ENCODE peak calls at places on chromosomes 11 and 22, in ten cellular contexts. Z, F, M, C, S, A, K, R, D and W are unnamed samples.

GRCh38 chr11:59158206-59159068 is 13.5 kb upstream of the DTX4 start:
- DNase-seq in Z (no peak), F (peak), M (peak), C (peak), S (no peak), A (peak), K (peak), R (no peak), D (no peak), W (peak)

GRCh38 chr22:46036558-46037408 is 59.8 kb upstream of the WNT7B start:
- DNase-seq in Z (no peak), F (no peak), M (peak), C (no peak), S (no peak), A (peak), K (no peak), R (no peak), D (no peak), W (peak)

GRCh38 chr11:76339217-76339616 is 41.7 kb downstream of the THAP12 start:
- DNase-seq in Z (no peak), F (no peak), M (no peak), C (no peak), S (no peak), A (no peak), K (peak), R (no peak), D (no peak), W (peak)

GRCh38 chr11:62880803-62881578 is at the start of gene SLC3A2:
- DNase-seq in Z (peak), F (peak), M (peak), C (peak), S (peak), A (peak), K (peak), R (no peak), D (no peak), W (peak)

GRCh38 chr11:132439711-132440300 is 1069.4 kb downstream of the NTM start:
- DNase-seq in Z (no peak), F (no peak), M (no peak), C (no peak), S (no peak), A (no peak), K (no peak), R (no peak), D (no peak), W (no peak)

GRCh38 chr11:121031167-121031566 is 7.3 kb downstream of the TBCEL start:
- DNase-seq in Z (no peak), F (no peak), M (no peak), C (no peak), S (no peak), A (no peak), K (no peak), R (no peak), D (no peak), W (no peak)

GRCh38 chr22:30882974-30883533 is 85.5 kb downstream of the MORC2 start:
- DNase-seq in Z (no peak), F (no peak), M (no peak), C (no peak), S (no peak), A (no peak), K (no peak), R (no peak), D (no peak), W (no peak)

GRCh38 chr11:32101791-32102190 is 10.9 kb downstream of the RCN1 start:
- DNase-seq in Z (no peak), F (no peak), M (no peak), C (no peak), S (no peak), A (no peak), K (no peak), R (no peak), D (no peak), W (no peak)

GRCh38 chr11:133950874-133951483 is 5.8 kb downstream of the IGSF9B start:
- DNase-seq in Z (no peak), F (no peak), M (no peak), C (no peak), S (no peak), A (no peak), K (peak), R (no peak), D (no peak), W (no peak)

GRCh38 chr11:63599211-63600122 is 14.8 kb downstream of the PLAAT3 start:
- DNase-seq in Z (no peak), F (peak), M (peak), C (no peak), S (no peak), A (no peak), K (no peak), R (no peak), D (no peak), W (no peak)

GRCh38 chr11:125072210-125072960 is 9.3 kb downstream of the SLC37A2 start:
- DNase-seq in Z (no peak), F (peak), M (no peak), C (no peak), S (no peak), A (no peak), K (no peak), R (no peak), D (no peak), W (peak)

GRCh38 chr11:30406978-30407762 is 84.3 kb downstream of the ARL14EP start:
- DNase-seq in Z (no peak), F (no peak), M (peak), C (no peak), S (no peak), A (no peak), K (no peak), R (no peak), D (no peak), W (no peak)

GRCh38 chr22:25120093-25120561 is 79.5 kb upstream of the CRYBB3 start:
- DNase-seq in Z (no peak), F (peak), M (peak), C (no peak), S (no peak), A (no peak), K (peak), R (no peak), D (no peak), W (no peak)

GRCh38 chr11:119752324-119752723 is 23.3 kb upstream of the NECTIN1 start:
- DNase-seq in Z (no peak), F (no peak), M (no peak), C (no peak), S (no peak), A (no peak), K (no peak), R (no peak), D (no peak), W (no peak)

GRCh38 chr11:111402411-111402810 is 23.3 kb upstream of the POU2AF1 start:
- DNase-seq in Z (no peak), F (no peak), M (no peak), C (no peak), S (no peak), A (no peak), K (no peak), R (no peak), D (no peak), W (no peak)